ENCODE peak calls at places on chromosomes 3 and 15, in five cellular contexts. V is H1, T is sigmoid colon, G is heart right ventricle, U is psoas muscle. O is an unnamed sample.

GRCh38 chr3:38646062-38646461 is 3.4 kb downstream of the SCN5A start:
- DNase-seq in V (no peak), T (peak; percentile 25), G (no peak), U (no peak), O (no peak)

GRCh38 chr3:46127503-46127902 is 80.6 kb downstream of the CCR1 start:
- DNase-seq in V (no peak), T (no peak), G (no peak), U (no peak), O (no peak)

GRCh38 chr3:49619649-49620048 is 54.5 kb upstream of the APEH start:
- DNase-seq in V (no peak), T (no peak), G (no peak), U (no peak), O (no peak)

GRCh38 chr3:61564405-61565059 is 3.2 kb downstream of the PTPRG start:
- DNase-seq in V (no peak), T (peak; percentile 92), G (peak; percentile 89), U (peak; percentile 90), O (no peak)

GRCh38 chr3:46083956-46084355 is 56.7 kb upstream of the XCR1 start:
- DNase-seq in V (no peak), T (no peak), G (no peak), U (no peak), O (no peak)

GRCh38 chr3:71022552-71023335 is 560.8 kb downstream of the FOXP1 start:
- DNase-seq in V (no peak), T (no peak), G (no peak), U (no peak), O (no peak)

GRCh38 chr3:78707616-78708015 is 1060.2 kb downstream of the ROBO1 start:
- DNase-seq in V (no peak), T (no peak), G (no peak), U (no peak), O (no peak)

GRCh38 chr3:144343777-144344176 is 372.2 kb downstream of the DIPK2A start:
- DNase-seq in V (no peak), T (no peak), G (no peak), U (no peak), O (no peak)

GRCh38 chr15:47872869-47873301 is 155.6 kb downstream of the SEMA6D start:
- DNase-seq in V (no peak), T (no peak), G (no peak), U (no peak), O (no peak)

GRCh38 chr3:183560607-183561006 is 5.1 kb upstream of the KLHL6 start:
- DNase-seq in V (no peak), T (no peak), G (no peak), U (no peak), O (no peak)

GRCh38 chr3:10010546-10011465 is 15.4 kb upstream of the FANCD2 start:
- DNase-seq in V (peak; percentile 65), T (peak; percentile 98), G (peak; percentile 98), U (peak; percentile 99), O (peak; percentile 97)

GRCh38 chr3:31064021-31064420 is 169.6 kb upstream of the GADL1 start:
- DNase-seq in V (no peak), T (no peak), G (no peak), U (no peak), O (no peak)

GRCh38 chr3:21188459-21188858 is 562.6 kb downstream of the ZNF385D start:
- DNase-seq in V (no peak), T (no peak), G (no peak), U (no peak), O (no peak)

GRCh38 chr3:87132801-87133200 is 94.3 kb upstream of the CHMP2B start:
- DNase-seq in V (no peak), T (no peak), G (no peak), U (no peak), O (no peak)

DNA sequence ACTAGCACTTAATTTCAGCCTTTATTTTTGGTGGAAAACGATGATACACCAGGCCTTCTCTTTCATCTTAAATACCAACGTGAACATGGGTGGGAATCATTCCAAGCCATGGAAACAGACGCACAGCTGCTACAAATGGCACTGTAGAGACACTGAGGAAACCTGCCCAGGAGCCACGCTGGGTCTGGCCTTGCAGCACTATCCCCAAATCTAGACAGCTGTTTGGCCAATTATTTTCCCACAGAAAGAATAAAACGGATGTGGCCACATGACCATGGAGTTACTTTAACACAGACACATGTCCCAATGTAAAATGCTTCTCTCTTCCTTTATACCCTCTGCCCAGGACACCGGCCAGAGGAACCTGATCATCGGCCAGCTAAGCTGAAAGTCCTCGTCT is 83.6 kb upstream of the OCA2 start:
- DNase-seq in V (no peak), T (no peak), G (no peak), U (no peak), O (no peak)
- H3K27ac ChIP-seq in V (no peak overlapping the region), T (no peak overlapping the region), G (no peak overlapping the region), U (no peak overlapping the region), O (no peak overlapping the region)

DNA sequence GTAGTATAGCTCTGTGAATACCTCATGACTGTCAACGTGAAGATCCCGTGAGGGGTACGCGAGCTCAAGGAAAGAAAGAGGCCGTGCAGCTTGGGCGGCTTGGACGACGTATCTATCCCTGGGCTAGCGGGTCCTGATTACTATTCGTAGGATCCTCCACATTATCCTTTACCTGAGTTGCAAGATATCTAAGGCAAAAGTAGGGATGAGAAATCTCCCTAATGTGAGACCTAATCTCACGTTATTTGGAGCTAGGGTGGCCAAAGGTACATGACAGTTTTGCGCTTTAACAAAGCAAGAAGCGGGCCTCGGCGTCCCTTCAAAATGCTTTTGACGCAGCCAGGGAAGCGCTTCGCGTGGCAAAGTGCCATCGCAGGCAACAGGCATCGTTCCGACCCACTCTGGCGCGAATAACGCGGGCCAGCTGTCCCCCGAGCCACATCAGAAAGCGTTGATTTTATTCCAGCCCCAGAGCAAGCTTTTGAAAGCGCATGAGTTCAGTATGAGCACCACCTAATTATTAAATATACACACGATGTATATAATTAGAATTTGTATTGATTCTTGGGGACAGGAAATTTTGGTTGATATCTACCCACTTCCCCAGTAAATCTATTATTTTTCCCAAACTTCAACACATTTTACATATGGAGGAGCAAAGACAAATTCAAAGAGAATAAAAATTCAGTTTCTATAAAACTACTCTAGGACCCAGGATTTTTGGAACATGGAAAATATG is 2.5 kb upstream of the EOMES start:
- DNase-seq in V (no peak), T (no peak), G (no peak), U (no peak), O (no peak)
- H3K4me1 ChIP-seq in V (peaks cover 23% of the 10 kb centered on the region), T (peaks cover 49% of the 10 kb centered on the region), G (peaks cover 55% of the 10 kb centered on the region), U (peaks cover 26% of the 10 kb centered on the region), O (no peaks in the 10 kb centered on the region)

GRCh38 chr15:34023932-34024331 is 15.1 kb downstream of the AVEN start:
- DNase-seq in V (no peak), T (no peak), G (no peak), U (no peak), O (no peak)
- H3K27ac ChIP-seq in V (no peak overlapping the region), T (no peak overlapping the region), G (no peak overlapping the region), U (no peak overlapping the region), O (no peak overlapping the region)

DNA sequence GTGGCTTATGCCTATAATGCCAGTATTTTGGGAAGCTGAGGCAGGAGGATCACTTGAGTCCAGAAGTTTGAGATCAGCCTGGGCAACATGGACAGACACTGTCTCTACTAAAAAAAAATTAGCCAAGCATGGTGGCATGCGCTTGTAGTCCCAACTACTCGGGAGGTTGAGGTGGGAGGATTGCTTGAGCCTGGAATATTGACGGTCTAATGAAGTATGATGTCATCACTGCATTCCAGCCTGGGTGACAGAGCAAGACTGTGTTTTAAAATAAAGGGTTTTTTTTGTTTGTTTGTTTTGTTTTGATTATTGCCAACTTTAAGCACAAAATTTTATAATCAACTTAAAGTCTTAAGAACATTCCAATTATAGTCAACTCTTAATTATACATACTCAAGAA is 6.8 kb downstream of the PLSCR1 start:
- DNase-seq in V (no peak), T (no peak), G (no peak), U (no peak), O (no peak)
- H3K4me1 ChIP-seq in V (peaks cover 6% of the 10 kb centered on the region), T (peaks cover 38% of the 10 kb centered on the region), G (peaks cover 52% of the 10 kb centered on the region), U (peaks cover 5% of the 10 kb centered on the region), O (peaks cover 8% of the 10 kb centered on the region)

GRCh38 chr3:99866167-99866810 is 48.6 kb downstream of the CMSS1 start:
- DNase-seq in V (no peak), T (no peak), G (no peak), U (no peak), O (no peak)
- H3K27ac ChIP-seq in V (no peak overlapping the region), T (peak overlapping the region; percentile 95), G (no peak overlapping the region), U (peak overlapping the region; percentile 58), O (peak overlapping the region; percentile 22)

GRCh38 chr3:84825817-84826216 is 133.0 kb upstream of the CADM2 start:
- DNase-seq in V (no peak), T (no peak), G (no peak), U (no peak), O (no peak)
- H3K4me1 ChIP-seq in V (no peaks in the 10 kb centered on the region), T (no peaks in the 10 kb centered on the region), G (no peaks in the 10 kb centered on the region), U (no peaks in the 10 kb centered on the region), O (no peaks in the 10 kb centered on the region)

GRCh38 chr15:72406936-72407335 is 8.8 kb downstream of the TMEM202 start:
- DNase-seq in V (no peak), T (no peak), G (no peak), U (no peak), O (no peak)

GRCh38 chr15:72415304-72415703 is 17.2 kb downstream of the TMEM202 start:
- DNase-seq in V (no peak), T (no peak), G (no peak), U (no peak), O (no peak)

GRCh38 chr15:72411544-72411943 is 13.4 kb downstream of the TMEM202 start:
- DNase-seq in V (no peak), T (no peak), G (no peak), U (no peak), O (no peak)
- H3K27ac ChIP-seq in V (no peak overlapping the region), T (no peak overlapping the region), G (no peak overlapping the region), U (no peak overlapping the region), O (no peak overlapping the region)

DNA sequence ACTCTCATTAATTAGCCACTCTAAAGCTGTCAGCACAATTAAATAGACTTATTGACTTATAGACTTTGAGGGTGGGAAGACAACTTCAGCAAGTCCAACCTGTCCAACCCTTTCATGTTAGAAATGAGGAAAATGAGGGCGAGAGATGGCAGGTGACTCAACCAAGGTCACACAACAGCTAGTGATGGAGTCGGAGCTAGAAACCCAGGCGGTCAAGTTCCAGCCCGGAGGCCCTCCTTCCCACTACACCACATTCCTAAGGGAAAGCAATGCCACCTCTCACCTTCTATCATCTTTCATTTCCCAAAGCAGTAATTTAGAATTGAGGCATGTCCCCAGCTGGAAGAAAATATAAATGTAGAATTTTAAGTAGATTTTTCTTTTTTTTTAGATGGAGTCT is 28.7 kb downstream of the SEMA5B start:
- DNase-seq in V (no peak), T (no peak), G (no peak), U (no peak), O (no peak)
- H3K4me1 ChIP-seq in V (peaks cover 6% of the 10 kb centered on the region), T (peaks cover 5% of the 10 kb centered on the region), G (peaks cover 15% of the 10 kb centered on the region), U (no peaks in the 10 kb centered on the region), O (no peaks in the 10 kb centered on the region)

DNA sequence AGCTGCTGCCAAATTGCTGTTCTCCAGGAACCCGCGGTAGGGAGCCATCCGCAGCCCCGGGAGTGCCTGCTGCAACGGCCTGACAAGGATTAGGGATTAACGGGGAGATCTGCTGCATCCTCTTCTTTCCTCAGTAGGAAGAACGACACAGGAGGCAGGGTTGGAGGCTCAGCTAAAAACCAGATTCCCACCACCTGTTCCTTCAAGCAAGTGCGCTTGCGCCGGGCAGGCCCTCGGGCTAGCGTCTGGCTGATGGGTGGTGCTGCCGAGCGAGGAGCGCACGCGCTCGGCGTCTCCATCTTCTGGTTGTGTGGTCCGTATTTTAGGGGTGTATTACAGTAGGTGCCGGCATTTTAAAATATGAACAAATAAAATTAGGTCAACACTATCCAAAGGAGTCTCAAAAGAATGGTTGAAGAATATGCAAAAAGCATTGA is 25.4 kb upstream of the SLC25A26 start:
- DNase-seq in V (peak; percentile 47), T (peak; percentile 67), G (peak; percentile 57), U (peak; percentile 72), O (no peak)
- H3K27ac ChIP-seq in V (no peak overlapping the region), T (no peak overlapping the region), G (peak overlapping the region; percentile 65), U (no peak overlapping the region), O (no peak overlapping the region)

O was measured in RWPE2.